ENCODE peak calls at places on chromosomes 4 and X, in four cellular contexts. P is GM23248, R is sciatic nerve, C is mucosa of descending colon. U is an unnamed sample.

GRCh38 chr4:85747871-85748491 is 273.0 kb downstream of the ARHGAP24 start:
- DNase-seq in P (peak; percentile 80), R (no peak), C (no peak), U (peak; percentile 27)

GRCh38 chrX:14776901-14777300 is 96.0 kb downstream of the FANCB start:
- DNase-seq in P (no peak), R (no peak), C (no peak), U (no peak)

GRCh38 chr4:22077571-22077970 is 129.0 kb upstream of the KCNIP4 start:
- DNase-seq in P (peak; percentile 44), R (no peak), C (no peak), U (no peak)

GRCh38 chr4:89509708-89510269 is 202.2 kb upstream of the GPRIN3 start:
- DNase-seq in P (peak; percentile 72), R (no peak), C (no peak), U (no peak)

GRCh38 chr4:155405059-155405458 is 28.3 kb upstream of the MAP9 start:
- DNase-seq in P (no peak), R (no peak), C (no peak), U (no peak)

GRCh38 chr4:184348311-184349233 is 125.8 kb downstream of the IRF2 start:
- DNase-seq in P (no peak), R (no peak), C (peak; percentile 78), U (no peak)

GRCh38 chr4:152106113-152106763 is 345.4 kb upstream of the GATB start:
- DNase-seq in P (peak; percentile 97), R (peak; percentile 86), C (peak; percentile 63), U (no peak)

GRCh38 chr4:122679317-122679716 is 53.2 kb upstream of the BBS12 start:
- DNase-seq in P (no peak), R (no peak), C (no peak), U (no peak)

GRCh38 chrX:4841216-4841745 is 1127.8 kb upstream of the PRKX start:
- DNase-seq in P (no peak), R (no peak), C (no peak), U (no peak)

GRCh38 chr4:72468904-72469502 is 100.0 kb downstream of the ADAMTS3 start:
- DNase-seq in P (peak; percentile 54), R (no peak), C (no peak), U (no peak)

GRCh38 chr4:34733185-34733916 is 1511.0 kb downstream of the ARAP2 start:
- DNase-seq in P (no peak), R (no peak), C (no peak), U (no peak)

GRCh38 chr4:153521995-153522799 is 56.0 kb downstream of the TMEM131L start:
- DNase-seq in P (no peak), R (no peak), C (no peak), U (no peak)

GRCh38 chrX:20545538-20545937 is 278.8 kb upstream of the RPS6KA3 start:
- DNase-seq in P (no peak), R (no peak), C (no peak), U (no peak)

GRCh38 chr4:147790412-147790811 is 58.5 kb downstream of the ARHGAP10 start:
- DNase-seq in P (no peak), R (no peak), C (no peak), U (no peak)

GRCh38 chrX:82961129-82961528 is 547.0 kb upstream of the POU3F4 start:
- DNase-seq in P (no peak), R (no peak), C (no peak), U (no peak)

GRCh38 chr4:79121223-79121622 is 182.0 kb upstream of the PAQR3 start:
- DNase-seq in P (no peak), R (no peak), C (no peak), U (no peak)

GRCh38 chr4:155017426-155017825 is 191.0 kb upstream of the NPY2R start:
- DNase-seq in P (no peak), R (no peak), C (no peak), U (no peak)

GRCh38 chrX:2901367-2902036 is 27.6 kb downstream of the ARSD start:
- DNase-seq in P (no peak), R (no peak), C (no peak), U (no peak)

GRCh38 chr4:165631912-165632311 is 241.1 kb upstream of the TLL1 start:
- DNase-seq in P (no peak), R (no peak), C (no peak), U (no peak)

GRCh38 chrX:118271770-118272169 is 74.1 kb upstream of the WDR44 start:
- DNase-seq in P (no peak), R (no peak), C (no peak), U (no peak)